ENCODE peak calls at places on chromosomes 13 and 19, in four cellular contexts. R is HEK293T, Y is HepG2, S is GM12878. P is an unnamed sample.

GRCh38 chr19:58553799-58554493 is 959 bp downstream of the CHMP2A start:
- DNase-seq in R (no peak), Y (no peak), S (no peak), P (no peak)

GRCh38 chr13:112777637-112778406 is 88.0 kb downstream of the ATP11A start:
- DNase-seq in R (no peak), Y (no peak), S (no peak), P (no peak)

GRCh38 chr13:110294146-110294545 is 12.8 kb downstream of the COL4A1 start:
- DNase-seq in R (no peak), Y (no peak), S (no peak), P (no peak)

GRCh38 chr19:54470276-54470887 is 2.7 kb downstream of the CDC42EP5 start:
- DNase-seq in R (no peak), Y (no peak), S (no peak), P (no peak)

GRCh38 chr13:103403148-103403740 is 337.0 kb upstream of the SLC10A2 start:
- DNase-seq in R (no peak), Y (no peak), S (no peak), P (no peak)

GRCh38 chr19:53621885-53622710 is 9.7 kb upstream of the DPRX start:
- DNase-seq in R (no peak), Y (peak), S (no peak), P (no peak)

GRCh38 chr19:39032164-39032918 is at the start of gene FBXO27:
- DNase-seq in R (peak), Y (no peak), S (no peak), P (peak)

GRCh38 chr19:33435706-33436359 is 62.3 kb downstream of the CEBPG start:
- DNase-seq in R (no peak), Y (no peak), S (no peak), P (no peak)

GRCh38 chr13:27450921-27451461 is 627 bp upstream of the MTIF3 start:
- DNase-seq in R (peak), Y (peak), S (no peak), P (peak)

GRCh38 chr13:70391678-70392077 is 283.4 kb upstream of the KLHL1 start:
- DNase-seq in R (no peak), Y (peak), S (no peak), P (no peak)

GRCh38 chr19:19406878-19407639 is 1.6 kb downstream of the GATAD2A start:
- DNase-seq in R (no peak), Y (peak), S (no peak), P (no peak)

GRCh38 chr13:49366841-49367240 is 77.0 kb downstream of the CAB39L start:
- DNase-seq in R (no peak), Y (no peak), S (no peak), P (no peak)

GRCh38 chr13:34467450-34468083 is 474.5 kb upstream of the NBEA start:
- DNase-seq in R (no peak), Y (no peak), S (no peak), P (no peak)

GRCh38 chr19:51351266-51351990 is 9.5 kb upstream of the VSIG10L start:
- DNase-seq in R (no peak), Y (no peak), S (no peak), P (no peak)

GRCh38 chr13:44902793-44903192 is 86.5 kb downstream of the NUFIP1 start:
- DNase-seq in R (no peak), Y (no peak), S (no peak), P (no peak)

GRCh38 chr19:17841810-17842662 is 5.7 kb downstream of the JAK3 start:
- DNase-seq in R (peak), Y (no peak), S (no peak), P (peak)

GRCh38 chr13:61670384-61671161 is 254.9 kb upstream of the PCDH20 start:
- DNase-seq in R (no peak), Y (no peak), S (no peak), P (no peak)

GRCh38 chr13:50911051-50911690 is 1.6 kb downstream of the RNASEH2B start:
- DNase-seq in R (no peak), Y (peak), S (no peak), P (peak)

GRCh38 chr13:42396901-42397670 is 125.1 kb downstream of the AKAP11 start:
- DNase-seq in R (no peak), Y (no peak), S (no peak), P (no peak)

GRCh38 chr19:5001547-5002131 is 32.7 kb downstream of the KDM4B start:
- DNase-seq in R (peak), Y (peak), S (no peak), P (peak)

GRCh38 chr13:95833126-95833525 is 156.2 kb downstream of the DNAJC3 start:
- DNase-seq in R (no peak), Y (no peak), S (no peak), P (no peak)

GRCh38 chr19:35266149-35266903 is 2.4 kb upstream of the USF2 start:
- DNase-seq in R (no peak), Y (no peak), S (no peak), P (no peak)

GRCh38 chr19:5149508-5149907 is 180.6 kb downstream of the KDM4B start:
- DNase-seq in R (no peak), Y (no peak), S (no peak), P (no peak)

GRCh38 chr19:12873891-12874745 is 7.1 kb downstream of the DNASE2 start:
- DNase-seq in R (no peak), Y (no peak), S (no peak), P (no peak)

GRCh38 chr13:44972956-44973581 is 16.2 kb downstream of the NUFIP1 start:
- DNase-seq in R (peak), Y (peak), S (no peak), P (peak)

GRCh38 chr19:30593358-30593757 is 221.2 kb downstream of the ZNF536 start:
- DNase-seq in R (no peak), Y (no peak), S (no peak), P (no peak)

GRCh38 chr13:36815069-36815468 is 4.0 kb upstream of the RFXAP start:
- DNase-seq in R (peak), Y (peak), S (no peak), P (peak)

GRCh38 chr19:18477974-18478373 is 40.0 kb upstream of the ISYNA1 start:
- DNase-seq in R (no peak), Y (no peak), S (no peak), P (no peak)

GRCh38 chr19:13979686-13980085 is 26.4 kb downstream of the RFX1 start:
- DNase-seq in R (no peak), Y (no peak), S (no peak), P (no peak)

GRCh38 chr19:20039203-20039723 is at the start of gene ZNF682:
- DNase-seq in R (peak), Y (peak), S (no peak), P (peak)

GRCh38 chr13:27353166-27353583 is 71.2 kb upstream of the GTF3A start:
- DNase-seq in R (no peak), Y (peak), S (peak), P (no peak)

GRCh38 chr13:33207616-33207964 is 78.0 kb downstream of the STARD13 start:
- DNase-seq in R (no peak), Y (peak), S (no peak), P (no peak)
- TF ChIP-seq TARDBP in R (no peak), Y (no peak), S (no peak), P (no peak)

DNA sequence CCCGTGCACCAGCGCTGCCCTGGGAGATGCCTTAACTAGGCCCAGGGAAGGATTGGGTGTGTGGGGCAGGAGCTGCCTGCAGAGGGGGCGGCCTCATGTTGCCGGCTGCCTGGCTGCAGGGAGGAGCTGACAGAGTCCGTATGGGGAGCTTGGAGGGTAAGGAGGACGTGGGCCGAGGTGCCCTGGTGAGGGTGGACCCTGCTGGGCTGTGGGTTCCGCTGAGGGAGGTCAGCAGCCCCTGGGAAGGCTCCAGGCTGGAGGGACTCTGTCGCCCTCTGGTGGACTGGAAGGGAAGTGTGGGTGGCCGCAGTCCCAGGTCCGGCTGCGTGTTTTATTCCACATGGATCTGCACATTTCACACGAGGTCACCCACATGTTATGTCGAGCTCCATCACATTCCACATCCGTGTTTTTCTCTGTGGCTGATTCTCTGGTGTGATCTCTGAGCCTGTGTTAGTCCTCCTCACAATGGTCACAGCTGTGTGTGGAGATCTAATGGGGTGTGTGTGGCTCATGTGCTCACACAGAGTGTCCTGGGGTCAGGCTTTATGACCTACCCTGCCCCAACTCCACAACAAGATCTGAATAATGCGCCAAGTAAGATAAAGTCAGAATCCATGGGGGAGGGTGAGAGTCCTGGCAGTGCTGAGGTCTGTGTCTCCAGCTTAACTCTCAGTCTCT is 1.8 kb upstream of the CEACAM8 start:
- DNase-seq in R (peak), Y (no peak), S (no peak), P (peak)
- TF ChIP-seq TARDBP in R (no peak), Y (no peak), S (no peak), P (no peak)

GRCh38 chr19:7336321-7336973 is 12.3 kb upstream of the ARHGEF18 start:
- DNase-seq in R (no peak), Y (no peak), S (no peak), P (no peak)

GRCh38 chr19:7331446-7331845 is 17.3 kb upstream of the ARHGEF18 start:
- DNase-seq in R (no peak), Y (no peak), S (no peak), P (no peak)

GRCh38 chr19:7337380-7338194 is 11.2 kb upstream of the ARHGEF18 start:
- DNase-seq in R (no peak), Y (no peak), S (peak), P (no peak)

GRCh38 chr19:7328647-7329046 is 20.1 kb upstream of the ARHGEF18 start:
- DNase-seq in R (no peak), Y (no peak), S (no peak), P (no peak)

GRCh38 chr19:7333198-7334118 is 15.3 kb upstream of the ARHGEF18 start:
- DNase-seq in R (no peak), Y (no peak), S (peak), P (no peak)
- TF ChIP-seq TARDBP in R (no peak), Y (no peak), S (no peak), P (no peak)

GRCh38 chr13:91347996-91348905 is 764 bp downstream of the MIR17HG start:
- DNase-seq in R (peak), Y (no peak), S (no peak), P (peak)

GRCh38 chr13:91346062-91346461 is 1.4 kb upstream of the MIR17HG start:
- DNase-seq in R (no peak), Y (no peak), S (no peak), P (no peak)

GRCh38 chr13:91347212-91347995 is at the start of gene MIR17HG:
- DNase-seq in R (peak), Y (peak), S (peak), P (peak)

GRCh38 chr13:91348906-91349435 is 1.5 kb downstream of the MIR17HG start:
- DNase-seq in R (peak), Y (peak), S (peak), P (peak)

GRCh38 chr13:91346848-91347211 is 657 bp upstream of the MIR17HG start:
- DNase-seq in R (peak), Y (no peak), S (peak), P (peak)
- TF ChIP-seq TARDBP in R (no peak), Y (no peak), S (no peak), P (no peak)

P was measured in K562.